ENCODE peak calls at places on chromosome 4, in eight cellular contexts. T is psoas muscle, S is WERI-Rb-1, C is uterus, G is astrocyte of the cerebellum, R is transverse colon, F is fibroblast of lung, J is mammary epithelial cell. A is an unnamed sample.

GRCh38 chr4:23023666-23024065 is 330.9 kb downstream of the GBA3 start:
- DNase-seq in S (no peak), T (no peak), J (no peak), R (no peak), F (no peak), G (no peak), C (no peak), A (no peak)

GRCh38 chr4:124846306-124846705 is 133.8 kb upstream of the ANKRD50 start:
- DNase-seq in S (peak; percentile 40), J (peak; percentile 68), G (no peak), F (no peak), C (no peak), T (no peak), R (no peak), A (no peak)

GRCh38 chr4:53591372-53591892 is at the start of gene LNX1:
- DNase-seq in S (no peak), C (no peak), G (no peak), J (no peak), R (peak; percentile 95), T (no peak), F (no peak), A (no peak)

GRCh38 chr4:40831462-40831861 is 81.7 kb downstream of the NSUN7 start:
- DNase-seq in S (no peak), F (no peak), J (no peak), R (no peak), G (no peak), C (no peak), T (no peak), A (no peak)

GRCh38 chr4:24880171-24880570 is 32.7 kb downstream of the CCDC149 start:
- DNase-seq in R (no peak), J (no peak), T (no peak), G (no peak), S (no peak), C (no peak), F (no peak), A (no peak)

GRCh38 chr4:153113838-153114105 is 90.5 kb upstream of the TRIM2 start:
- DNase-seq in T (no peak), S (no peak), J (no peak), C (no peak), F (no peak), G (no peak), R (no peak), A (no peak)

GRCh38 chr4:173413043-173413442 is 14.1 kb upstream of the SCRG1 start:
- DNase-seq in J (no peak), G (no peak), T (no peak), R (peak; percentile 25), S (no peak), C (no peak), F (no peak), A (no peak)

GRCh38 chr4:98481167-98481566 is 177.2 kb downstream of the TSPAN5 start:
- DNase-seq in G (no peak), C (no peak), F (peak; percentile 18), S (no peak), R (no peak), T (no peak), J (no peak), A (no peak)

GRCh38 chr4:80592950-80593349 is 257.4 kb downstream of the CFAP299 start:
- DNase-seq in R (no peak), G (no peak), J (no peak), S (no peak), T (no peak), F (no peak), C (no peak), A (no peak)

GRCh38 chr4:157459789-157460188 is 239.3 kb downstream of the GRIA2 start:
- DNase-seq in G (no peak), C (no peak), S (peak; percentile 48), T (no peak), J (peak; percentile 82), R (no peak), F (no peak), A (no peak)

GRCh38 chr4:127479031-127479622 is 153.6 kb upstream of the INTU start:
- DNase-seq in F (peak; percentile 32), G (peak; percentile 48), T (no peak), S (no peak), J (peak; percentile 1), C (no peak), R (no peak), A (no peak)
- H3K4me3 ChIP-seq in F (no peak overlapping the region), G (no peak overlapping the region), T (no peak overlapping the region), S (no peak overlapping the region), J (no peak overlapping the region), C (no peak overlapping the region), R (no peak overlapping the region), A (no peak overlapping the region)

GRCh38 chr4:97479388-97479787 is 663.9 kb downstream of the STPG2 start:
- DNase-seq in F (no peak), R (no peak), G (no peak), J (no peak), S (no peak), T (no peak), C (no peak), A (no peak)

GRCh38 chr4:97475621-97476020 is 667.7 kb downstream of the STPG2 start:
- DNase-seq in T (no peak), R (no peak), S (no peak), F (no peak), J (no peak), G (no peak), C (no peak), A (no peak)

DNA sequence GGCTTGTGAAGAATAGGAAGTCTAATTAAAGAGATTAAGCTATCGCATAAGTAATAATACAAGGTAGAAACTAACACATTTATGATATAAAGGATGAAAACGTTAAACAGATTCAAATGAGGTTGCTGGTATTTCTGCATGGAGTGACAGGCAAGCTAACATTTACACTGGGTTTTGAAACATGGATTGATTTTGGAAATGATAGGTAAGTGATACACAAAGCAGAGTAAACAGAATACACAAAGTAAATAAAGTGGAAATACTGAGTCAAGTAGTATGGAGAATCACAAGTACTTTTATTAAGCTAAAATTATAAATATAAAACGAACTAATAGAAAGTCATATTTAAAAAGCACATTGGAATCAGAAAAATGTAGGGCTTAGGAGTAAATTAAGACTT is 665.3 kb downstream of the STPG2 start:
- DNase-seq in R (no peak), C (no peak), J (no peak), S (no peak), F (no peak), G (no peak), T (no peak), A (no peak)
- TF ChIP-seq CTCF in R (no peak), C (no peak), J (no peak), S (no peak), F (no peak), G (no peak), T (no peak), A (no peak)

DNA sequence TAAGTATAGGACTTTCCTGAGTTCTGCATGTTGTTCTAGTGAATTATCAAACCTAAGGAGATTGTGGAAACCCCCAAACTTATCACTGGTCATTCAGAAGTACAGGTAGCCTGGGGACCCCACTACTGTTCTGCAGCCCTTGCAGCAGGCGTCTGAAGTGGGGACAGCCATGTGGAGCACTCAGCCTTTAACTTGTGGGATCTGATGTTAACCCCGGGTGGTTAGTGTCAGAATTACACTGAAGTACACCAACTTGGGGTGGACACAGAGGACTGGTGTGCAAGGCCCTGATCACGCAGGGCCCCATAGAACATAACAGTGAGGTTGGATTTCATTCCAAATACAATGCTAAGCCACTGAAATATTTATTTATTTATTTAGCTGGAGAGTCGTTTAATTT is 103.7 kb downstream of the SCD5 start:
- DNase-seq in S (no peak), G (no peak), R (no peak), C (no peak), F (no peak), J (no peak), T (no peak), A (no peak)
- H3K4me3 ChIP-seq in S (no peak overlapping the region), G (no peak overlapping the region), R (no peak overlapping the region), C (no peak overlapping the region), F (no peak overlapping the region), J (no peak overlapping the region), T (no peak overlapping the region), A (no peak overlapping the region)

GRCh38 chr4:147839200-147839599 is 107.3 kb downstream of the ARHGAP10 start:
- DNase-seq in J (no peak), C (no peak), F (no peak), G (no peak), T (no peak), S (no peak), R (no peak), A (no peak)

GRCh38 chr4:147836807-147837206 is 104.9 kb downstream of the ARHGAP10 start:
- DNase-seq in S (no peak), C (no peak), R (no peak), J (no peak), T (no peak), G (no peak), F (no peak), A (no peak)

GRCh38 chr4:147837854-147838253 is 106.0 kb downstream of the ARHGAP10 start:
- DNase-seq in G (no peak), T (no peak), C (no peak), F (no peak), R (no peak), J (no peak), S (no peak), A (no peak)

GRCh38 chr4:147839651-147840050 is 107.8 kb downstream of the ARHGAP10 start:
- DNase-seq in C (no peak), S (no peak), T (no peak), G (no peak), R (no peak), F (no peak), J (no peak), A (no peak)

GRCh38 chr4:147837435-147837834 is 105.5 kb downstream of the ARHGAP10 start:
- DNase-seq in C (no peak), G (no peak), T (no peak), J (no peak), F (no peak), R (no peak), S (peak; percentile 46), A (no peak)
- TF ChIP-seq CTCF in C (no peak), G (peak; percentile 8), T (peak; percentile 23), J (peak; percentile 49), F (peak; percentile 10), R (peak; percentile 9), S (peak; percentile 21), A (no peak)

DNA sequence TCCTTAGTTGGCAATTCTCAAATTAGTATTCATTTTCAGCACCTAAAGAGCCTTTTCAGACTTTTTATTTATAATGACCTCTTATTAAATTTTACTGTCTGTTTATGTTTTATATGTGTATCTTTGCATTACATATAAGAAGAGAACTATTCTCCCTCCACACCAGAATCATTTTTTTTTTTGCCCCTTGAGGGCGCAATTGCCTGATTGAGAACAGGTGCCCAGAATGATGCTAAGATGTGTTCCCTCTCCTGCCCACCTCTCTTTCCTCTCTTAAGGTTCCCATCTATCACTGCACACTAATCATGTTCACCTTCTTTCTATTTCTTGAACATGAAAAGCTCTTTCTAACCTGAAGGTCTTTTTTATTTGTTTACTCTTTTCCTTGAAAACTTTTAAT is 44.2 kb upstream of the ADAM29 start:
- DNase-seq in T (no peak), S (peak; percentile 41), R (no peak), C (no peak), G (no peak), J (no peak), F (no peak), A (no peak)
- H3K4me3 ChIP-seq in T (no peak overlapping the region), S (no peak overlapping the region), R (no peak overlapping the region), C (no peak overlapping the region), G (no peak overlapping the region), J (no peak overlapping the region), F (no peak overlapping the region), A (no peak overlapping the region)